ENCODE peak calls at places on chromosomes 3 and 15, in five cellular contexts. One of them, this sample, is unnamed.

GRCh38 chr15:39028069-39028468 is 463.5 kb upstream of the RASGRP1 start:
- DNase-seq in A549: peak; percentile 2
- DNase-seq in endothelial cell of umbilical vein: peak; percentile 14
- DNase-seq in HepG2: no peak
- DNase-seq in GM12878: no peak
- DNase-seq in this sample: peak; percentile 2

GRCh38 chr3:124887177-124887995 is at the start of gene ITGB5:
- DNase-seq in A549: peak; percentile 53
- DNase-seq in endothelial cell of umbilical vein: peak; percentile 72
- DNase-seq in HepG2: peak; percentile 61
- DNase-seq in GM12878: no peak
- DNase-seq in this sample: peak; percentile 22

GRCh38 chr3:191192941-191193340 is 6.1 kb upstream of the OSTN start:
- DNase-seq in A549: no peak
- DNase-seq in endothelial cell of umbilical vein: no peak
- DNase-seq in HepG2: no peak
- DNase-seq in GM12878: no peak
- DNase-seq in this sample: no peak

GRCh38 chr3:31918179-31919165 is 62.6 kb downstream of the OSBPL10 start:
- DNase-seq in A549: no peak
- DNase-seq in endothelial cell of umbilical vein: peak; percentile 26
- DNase-seq in HepG2: no peak
- DNase-seq in GM12878: peak; percentile 7
- DNase-seq in this sample: no peak

GRCh38 chr3:19213608-19214220 is 65.4 kb downstream of the KCNH8 start:
- DNase-seq in A549: no peak
- DNase-seq in endothelial cell of umbilical vein: no peak
- DNase-seq in HepG2: peak; percentile 4
- DNase-seq in GM12878: no peak
- DNase-seq in this sample: peak; percentile 42

GRCh38 chr15:43185161-43186002 is at the start of gene CCNDBP1:
- DNase-seq in A549: peak; percentile 91
- DNase-seq in endothelial cell of umbilical vein: peak; percentile 70
- DNase-seq in HepG2: peak; percentile 88
- DNase-seq in GM12878: peak; percentile 87
- DNase-seq in this sample: peak; percentile 97

GRCh38 chr3:194206375-194206774 is 70.4 kb downstream of the HES1 start:
- DNase-seq in A549: no peak
- DNase-seq in endothelial cell of umbilical vein: peak; percentile 76
- DNase-seq in HepG2: no peak
- DNase-seq in GM12878: no peak
- DNase-seq in this sample: no peak

GRCh38 chr3:149736180-149737100 is 15.8 kb downstream of the COMMD2 start:
- DNase-seq in A549: no peak
- DNase-seq in endothelial cell of umbilical vein: peak; percentile 29
- DNase-seq in HepG2: peak; percentile 67
- DNase-seq in GM12878: no peak
- DNase-seq in this sample: no peak

GRCh38 chr15:41887893-41888292 is 6.0 kb downstream of the SPTBN5 start:
- DNase-seq in A549: no peak
- DNase-seq in endothelial cell of umbilical vein: no peak
- DNase-seq in HepG2: no peak
- DNase-seq in GM12878: no peak
- DNase-seq in this sample: no peak

GRCh38 chr3:194687638-194688206 is 2.0 kb downstream of the FAM43A start:
- DNase-seq in A549: peak; percentile 41
- DNase-seq in endothelial cell of umbilical vein: no peak
- DNase-seq in HepG2: no peak
- DNase-seq in GM12878: no peak
- DNase-seq in this sample: peak; percentile 93

GRCh38 chr15:48371550-48371949 is 40.3 kb downstream of the DUT start:
- DNase-seq in A549: no peak
- DNase-seq in endothelial cell of umbilical vein: no peak
- DNase-seq in HepG2: no peak
- DNase-seq in GM12878: no peak
- DNase-seq in this sample: no peak

GRCh38 chr15:90906181-90906849 is 3.2 kb downstream of the MAN2A2 start:
- DNase-seq in A549: no peak
- DNase-seq in endothelial cell of umbilical vein: no peak
- DNase-seq in HepG2: no peak
- DNase-seq in GM12878: no peak
- DNase-seq in this sample: no peak

GRCh38 chr15:77753238-77753873 is 120.6 kb upstream of the LINGO1 start:
- DNase-seq in A549: no peak
- DNase-seq in endothelial cell of umbilical vein: peak; percentile 15
- DNase-seq in HepG2: peak; percentile 4
- DNase-seq in GM12878: no peak
- DNase-seq in this sample: peak; percentile 49

GRCh38 chr15:68484696-68485400 is 52.9 kb upstream of the ITGA11 start:
- DNase-seq in A549: no peak
- DNase-seq in endothelial cell of umbilical vein: no peak
- DNase-seq in HepG2: no peak
- DNase-seq in GM12878: no peak
- DNase-seq in this sample: no peak

GRCh38 chr3:28467414-28467813 is 118.8 kb upstream of the AZI2 start:
- DNase-seq in A549: no peak
- DNase-seq in endothelial cell of umbilical vein: no peak
- DNase-seq in HepG2: no peak
- DNase-seq in GM12878: no peak
- DNase-seq in this sample: no peak

GRCh38 chr3:126484148-126484547 is 8.5 kb upstream of the ZXDC start:
- DNase-seq in A549: no peak
- DNase-seq in endothelial cell of umbilical vein: no peak
- DNase-seq in HepG2: no peak
- DNase-seq in GM12878: no peak
- DNase-seq in this sample: no peak

GRCh38 chr3:115623414-115623868 is at the start of gene GAP43:
- DNase-seq in A549: peak; percentile 8
- DNase-seq in endothelial cell of umbilical vein: peak; percentile 23
- DNase-seq in HepG2: peak; percentile 3
- DNase-seq in GM12878: no peak
- DNase-seq in this sample: peak; percentile 4

GRCh38 chr3:11118181-11118682 is 36.1 kb upstream of the HRH1 start:
- DNase-seq in A549: no peak
- DNase-seq in endothelial cell of umbilical vein: no peak
- DNase-seq in HepG2: no peak
- DNase-seq in GM12878: no peak
- DNase-seq in this sample: no peak

GRCh38 chr3:129526121-129526900 is 2.1 kb upstream of the RHO start:
- DNase-seq in A549: no peak
- DNase-seq in endothelial cell of umbilical vein: no peak
- DNase-seq in HepG2: no peak
- DNase-seq in GM12878: peak; percentile 25
- DNase-seq in this sample: peak; percentile 90

GRCh38 chr3:134300520-134300919 is 49.9 kb upstream of the RYK start:
- DNase-seq in A549: no peak
- DNase-seq in endothelial cell of umbilical vein: no peak
- DNase-seq in HepG2: no peak
- DNase-seq in GM12878: no peak
- DNase-seq in this sample: no peak

GRCh38 chr3:181715601-181716340 is 4.0 kb downstream of the SOX2 start:
- DNase-seq in A549: no peak
- DNase-seq in endothelial cell of umbilical vein: no peak
- DNase-seq in HepG2: no peak
- DNase-seq in GM12878: no peak
- DNase-seq in this sample: no peak

GRCh38 chr3:106522397-106522796 is 653.6 kb upstream of the CBLB start:
- DNase-seq in A549: no peak
- DNase-seq in endothelial cell of umbilical vein: no peak
- DNase-seq in HepG2: no peak
- DNase-seq in GM12878: no peak
- DNase-seq in this sample: no peak

GRCh38 chr3:179652467-179653105 is at the start of gene USP13:
- DNase-seq in A549: peak; percentile 48
- DNase-seq in endothelial cell of umbilical vein: peak; percentile 81
- DNase-seq in HepG2: peak; percentile 51
- DNase-seq in GM12878: no peak
- DNase-seq in this sample: peak; percentile 82

GRCh38 chr3:11853450-11853849 is 6.8 kb upstream of the TAMM41 start:
- DNase-seq in A549: no peak
- DNase-seq in endothelial cell of umbilical vein: no peak
- DNase-seq in HepG2: no peak
- DNase-seq in GM12878: no peak
- DNase-seq in this sample: no peak

GRCh38 chr3:134364061-134364935 is 9.9 kb downstream of the AMOTL2 start:
- DNase-seq in A549: peak; percentile 94
- DNase-seq in endothelial cell of umbilical vein: peak; percentile 94
- DNase-seq in HepG2: no peak
- DNase-seq in GM12878: no peak
- DNase-seq in this sample: peak; percentile 37

GRCh38 chr3:25556504-25556903 is 108.2 kb downstream of the TOP2B start:
- DNase-seq in A549: no peak
- DNase-seq in endothelial cell of umbilical vein: no peak
- DNase-seq in HepG2: no peak
- DNase-seq in GM12878: no peak
- DNase-seq in this sample: peak; percentile 12

GRCh38 chr3:171001957-171002694 is 24.4 kb downstream of the SLC2A2 start:
- DNase-seq in A549: peak; percentile 49
- DNase-seq in endothelial cell of umbilical vein: peak; percentile 10
- DNase-seq in HepG2: peak; percentile 100
- DNase-seq in GM12878: peak; percentile 13
- DNase-seq in this sample: peak; percentile 75

GRCh38 chr15:63668601-63669000 is 71.4 kb downstream of the FBXL22 start:
- DNase-seq in A549: no peak
- DNase-seq in endothelial cell of umbilical vein: no peak
- DNase-seq in HepG2: no peak
- DNase-seq in GM12878: no peak
- DNase-seq in this sample: no peak

GRCh38 chr15:33226559-33227181 is 32.2 kb upstream of the FMN1 start:
- DNase-seq in A549: peak; percentile 86
- DNase-seq in endothelial cell of umbilical vein: peak; percentile 58
- DNase-seq in HepG2: no peak
- DNase-seq in GM12878: peak; percentile 52
- DNase-seq in this sample: peak; percentile 72
- H3K4me3 ChIP-seq in A549: no peak overlapping the region
- H3K4me3 ChIP-seq in endothelial cell of umbilical vein: no peak overlapping the region
- H3K4me3 ChIP-seq in HepG2: no peak overlapping the region
- H3K4me3 ChIP-seq in GM12878: no peak overlapping the region
- H3K4me3 ChIP-seq in this sample: no peak overlapping the region

GRCh38 chr3:148175215-148175614 is 522.5 kb upstream of the AGTR1 start:
- DNase-seq in A549: no peak
- DNase-seq in endothelial cell of umbilical vein: no peak
- DNase-seq in HepG2: no peak
- DNase-seq in GM12878: no peak
- DNase-seq in this sample: no peak

GRCh38 chr3:148173836-148174235 is 523.9 kb upstream of the AGTR1 start:
- DNase-seq in A549: no peak
- DNase-seq in endothelial cell of umbilical vein: no peak
- DNase-seq in HepG2: no peak
- DNase-seq in GM12878: peak; percentile 13
- DNase-seq in this sample: peak; percentile 22

DNA sequence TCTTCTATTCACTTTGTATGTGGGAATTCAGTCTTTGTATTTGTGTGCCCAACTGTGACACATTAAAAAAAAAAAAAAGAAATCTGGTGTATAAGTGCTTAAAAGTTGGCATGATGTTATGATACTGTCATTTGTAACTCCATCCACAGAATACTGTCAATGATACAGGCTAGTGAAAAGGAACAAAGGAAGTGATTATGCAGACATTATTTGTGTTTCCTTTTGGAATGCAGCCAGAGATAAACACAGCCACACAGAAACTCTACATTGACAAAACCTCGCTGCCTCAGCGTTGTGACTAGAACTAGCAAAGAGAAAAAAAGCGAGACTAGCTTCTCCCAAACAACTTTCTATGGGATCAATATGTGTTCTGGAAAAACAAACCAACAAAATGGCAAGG is 519.2 kb upstream of the AGTR1 start:
- DNase-seq in A549: no peak
- DNase-seq in endothelial cell of umbilical vein: peak; percentile 14
- DNase-seq in HepG2: peak; percentile 1
- DNase-seq in GM12878: no peak
- DNase-seq in this sample: no peak
- TF ChIP-seq MYC in A549: no peak
- TF ChIP-seq MYC in endothelial cell of umbilical vein: no peak
- TF ChIP-seq MYC in HepG2: no peak
- TF ChIP-seq MYC in GM12878: no peak
- TF ChIP-seq MYC in this sample: no peak

DNA sequence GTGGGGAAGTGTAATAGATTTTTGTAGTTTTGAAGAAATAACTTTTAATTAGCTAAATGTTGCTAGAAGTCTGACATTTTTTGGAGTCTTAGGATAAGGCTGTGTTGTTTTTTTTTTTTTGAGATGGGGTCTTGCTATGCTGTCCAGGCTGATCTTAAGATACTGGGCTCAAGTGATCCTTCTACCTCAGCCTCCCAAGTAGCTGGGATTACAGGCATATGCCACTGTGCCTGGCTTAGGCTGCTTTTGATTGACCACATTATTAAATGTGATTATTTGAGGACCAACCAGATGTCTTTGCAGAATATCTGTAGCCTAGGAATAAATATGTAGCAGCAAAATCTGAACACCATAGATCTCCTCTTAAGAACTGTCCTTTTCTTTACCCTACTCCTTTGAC is 29.7 kb downstream of the HACD3 start:
- DNase-seq in A549: no peak
- DNase-seq in endothelial cell of umbilical vein: no peak
- DNase-seq in HepG2: no peak
- DNase-seq in GM12878: no peak
- DNase-seq in this sample: no peak
- H3K4me3 ChIP-seq in A549: no peak overlapping the region
- H3K4me3 ChIP-seq in endothelial cell of umbilical vein: no peak overlapping the region
- H3K4me3 ChIP-seq in HepG2: no peak overlapping the region
- H3K4me3 ChIP-seq in GM12878: no peak overlapping the region
- H3K4me3 ChIP-seq in this sample: no peak overlapping the region

DNA sequence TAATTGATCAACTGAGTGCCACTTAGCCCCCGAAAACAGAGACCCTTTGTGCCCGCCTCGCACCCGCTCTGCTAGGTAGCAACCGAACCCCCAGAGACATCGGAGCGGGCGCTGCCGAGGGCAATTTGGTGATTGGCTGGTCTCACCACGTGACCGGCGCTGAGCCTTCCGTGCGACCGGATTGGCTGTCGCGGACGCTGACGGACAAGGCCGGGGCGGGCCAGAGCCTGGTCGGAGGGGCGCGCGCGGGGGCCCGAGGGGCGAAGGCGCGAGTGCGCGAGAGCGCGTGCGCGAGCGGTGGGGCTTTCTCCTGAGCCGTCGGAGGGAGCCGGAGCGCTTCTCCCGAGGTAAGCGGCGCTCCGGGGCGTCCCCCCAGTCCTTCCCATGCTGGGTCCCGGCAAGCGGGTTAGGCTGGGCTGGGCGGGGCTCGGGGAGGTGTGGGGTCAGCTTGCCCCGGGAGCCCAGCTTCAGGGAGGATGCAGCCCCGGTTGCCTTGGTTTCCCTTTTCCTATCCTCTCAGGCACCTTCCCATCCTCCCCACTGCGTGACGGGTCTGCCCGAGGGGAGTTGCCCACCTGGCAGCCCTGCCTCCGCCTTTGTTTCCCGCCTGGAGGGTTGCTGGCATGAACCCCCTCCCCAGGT is at the start of gene TMEM108:
- DNase-seq in A549: peak; percentile 73
- DNase-seq in endothelial cell of umbilical vein: peak; percentile 77
- DNase-seq in HepG2: no peak
- DNase-seq in GM12878: no peak
- DNase-seq in this sample: no peak
- TF ChIP-seq MYC in A549: no peak
- TF ChIP-seq MYC in endothelial cell of umbilical vein: no peak
- TF ChIP-seq MYC in HepG2: no peak
- TF ChIP-seq MYC in GM12878: no peak
- TF ChIP-seq MYC in this sample: no peak

GRCh38 chr15:85472349-85472748 is 91.9 kb downstream of the AKAP13 start:
- DNase-seq in A549: no peak
- DNase-seq in endothelial cell of umbilical vein: no peak
- DNase-seq in HepG2: no peak
- DNase-seq in GM12878: no peak
- DNase-seq in this sample: no peak
- H3K4me3 ChIP-seq in A549: no peak overlapping the region
- H3K4me3 ChIP-seq in endothelial cell of umbilical vein: no peak overlapping the region
- H3K4me3 ChIP-seq in HepG2: no peak overlapping the region
- H3K4me3 ChIP-seq in GM12878: no peak overlapping the region
- H3K4me3 ChIP-seq in this sample: no peak overlapping the region

This sample was measured in NB4.